ENCODE peak calls at places on chromosomes 2 and 18, in five cellular contexts. T, J, D, G and X are unnamed samples.

GRCh38 chr2:62685986-62686625 is 19.4 kb upstream of the EHBP1 start:
- DNase-seq in T (no peak), G (no peak), D (no peak), J (no peak), X (no peak)

GRCh38 chr2:154394600-154394999 is 303.9 kb upstream of the KCNJ3 start:
- DNase-seq in J (no peak), G (no peak), D (no peak), T (no peak), X (no peak)

GRCh38 chr2:119431976-119432881 is 575 bp downstream of the TMEM37 start:
- DNase-seq in T (no peak), J (peak), G (no peak), D (no peak), X (peak)

GRCh38 chr18:42414756-42415454 is 459.9 kb downstream of the PIK3C3 start:
- DNase-seq in T (no peak), G (no peak), J (no peak), D (no peak), X (no peak)

GRCh38 chr2:68917034-68917718 is 35.5 kb downstream of the GKN2 start:
- DNase-seq in T (no peak), D (no peak), J (no peak), G (no peak), X (no peak)

GRCh38 chr2:225842939-225843338 is 443.4 kb downstream of the NYAP2 start:
- DNase-seq in G (no peak), T (no peak), J (no peak), D (peak), X (no peak)

GRCh38 chr2:177914247-177914646 is 158.3 kb downstream of the PDE11A start:
- DNase-seq in D (no peak), T (no peak), G (no peak), J (no peak), X (no peak)

GRCh38 chr2:501130-501529 is 176.1 kb downstream of the TMEM18 start:
- DNase-seq in D (no peak), T (no peak), J (no peak), G (no peak), X (no peak)